ENCODE peak calls at places on chromosome 17, in seven cellular contexts. X, D, Q, S, V, H and G are unnamed samples.

GRCh38 chr17:30316736-30317135 is 17.1 kb downstream of the TMIGD1 start:
- DNase-seq in X (no peak), D (no peak), Q (no peak), S (no peak), V (no peak), H (no peak), G (no peak)

GRCh38 chr17:3972931-3973330 is 8.7 kb upstream of the ATP2A3 start:
- DNase-seq in X (peak), D (no peak), Q (no peak), S (no peak), V (no peak), H (no peak), G (no peak)

GRCh38 chr17:77492446-77493237 is 351.9 kb downstream of the SEC14L1 start:
- DNase-seq in X (no peak), D (no peak), Q (no peak), S (no peak), V (no peak), H (no peak), G (no peak)

GRCh38 chr17:45172541-45173286 is 11.0 kb downstream of the HEXIM2 start:
- DNase-seq in X (peak), D (peak), Q (peak), S (no peak), V (no peak), H (peak), G (peak)

GRCh38 chr17:41737680-41738023 is 3.2 kb upstream of the HAP1 start:
- DNase-seq in X (no peak), D (no peak), Q (no peak), S (no peak), V (no peak), H (no peak), G (no peak)

GRCh38 chr17:50056217-50056960 is 479 bp downstream of the ITGA3 start:
- DNase-seq in X (peak), D (no peak), Q (peak), S (peak), V (no peak), H (peak), G (peak)

GRCh38 chr17:37791434-37791833 is 46.6 kb upstream of the HNF1B start:
- DNase-seq in X (peak), D (no peak), Q (peak), S (peak), V (no peak), H (no peak), G (no peak)

GRCh38 chr17:27616414-27616813 is 14.6 kb upstream of the LGALS9 start:
- DNase-seq in X (no peak), D (no peak), Q (no peak), S (no peak), V (no peak), H (no peak), G (no peak)

GRCh38 chr17:37359682-37360188 is 16.1 kb upstream of the C17orf78 start:
- DNase-seq in X (no peak), D (no peak), Q (no peak), S (no peak), V (no peak), H (no peak), G (no peak)

GRCh38 chr17:49985310-49985990 is 9.6 kb downstream of the DLX3 start:
- DNase-seq in X (peak), D (no peak), Q (no peak), S (no peak), V (no peak), H (no peak), G (no peak)

GRCh38 chr17:8118769-8119574 is 658 bp upstream of the ALOXE3 start:
- DNase-seq in X (peak), D (peak), Q (peak), S (peak), V (peak), H (peak), G (peak)

GRCh38 chr17:53032861-53033271 is 789.9 kb upstream of the KIF2B start:
- DNase-seq in X (peak), D (peak), Q (peak), S (no peak), V (no peak), H (peak), G (peak)

GRCh38 chr17:752620-753219 is 656 bp upstream of the GEMIN4 start:
- DNase-seq in X (peak), D (no peak), Q (no peak), S (peak), V (no peak), H (no peak), G (peak)

GRCh38 chr17:75785770-75786538 is 1.3 kb downstream of the UNK start:
- DNase-seq in X (peak), D (no peak), Q (no peak), S (no peak), V (no peak), H (no peak), G (no peak)

GRCh38 chr17:19238167-19238505 is 970 bp downstream of the EPN2 start:
- DNase-seq in X (peak), D (no peak), Q (no peak), S (peak), V (no peak), H (peak), G (peak)

GRCh38 chr17:78412403-78412802 is 34.0 kb downstream of the PGS1 start:
- DNase-seq in X (peak), D (no peak), Q (no peak), S (peak), V (no peak), H (no peak), G (peak)

GRCh38 chr17:48037036-48037881 is at the start of gene COPZ2:
- DNase-seq in X (peak), D (no peak), Q (peak), S (no peak), V (no peak), H (peak), G (peak)

GRCh38 chr17:13749566-13750235 is 148.0 kb upstream of the HS3ST3A1 start:
- DNase-seq in X (no peak), D (no peak), Q (no peak), S (no peak), V (no peak), H (no peak), G (no peak)

DNA sequence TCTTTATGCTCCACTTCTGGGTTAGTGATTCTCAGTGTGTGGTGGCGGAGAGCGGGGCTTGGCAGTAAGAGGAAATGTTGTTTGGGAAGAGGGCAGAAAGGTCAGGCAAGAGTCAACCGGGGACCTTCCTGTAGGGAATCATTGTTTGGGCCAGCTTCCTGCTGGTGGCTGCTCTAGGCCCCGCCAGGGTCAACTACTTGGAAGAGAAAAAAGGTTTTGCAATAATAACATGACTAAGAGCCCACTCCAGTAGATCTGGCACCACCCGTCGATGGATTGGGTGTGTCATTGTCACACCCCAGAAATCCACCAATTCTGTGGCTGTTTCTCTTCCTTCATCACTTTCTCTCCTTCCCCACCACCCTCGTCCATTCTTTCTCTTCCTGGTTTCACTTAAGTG is 4.2 kb upstream of the KRT24 start:
- DNase-seq in X (no peak), D (no peak), Q (peak), S (no peak), V (no peak), H (no peak), G (no peak)
- TF ChIP-seq JUND in X (no peak), D (no peak), Q (no peak), S (no peak), V (no peak), H (no peak), G (no peak)

GRCh38 chr17:34125010-34125409 is 130.1 kb upstream of the CCL2 start:
- DNase-seq in X (no peak), D (no peak), Q (no peak), S (no peak), V (no peak), H (peak), G (no peak)
- TF ChIP-seq JUND in X (no peak), D (no peak), Q (no peak), S (no peak), V (no peak), H (no peak), G (no peak)

GRCh38 chr17:57445772-57446472 is 189.6 kb downstream of the MSI2 start:
- DNase-seq in X (no peak), D (no peak), Q (no peak), S (no peak), V (no peak), H (no peak), G (no peak)
- TF ChIP-seq JUND in X (no peak), D (no peak), Q (no peak), S (no peak), V (no peak), H (no peak), G (no peak)

GRCh38 chr17:65360961-65361552 is 200.4 kb downstream of the AXIN2 start:
- DNase-seq in X (no peak), D (no peak), Q (no peak), S (no peak), V (no peak), H (no peak), G (no peak)

GRCh38 chr17:65365209-65365608 is 196.2 kb downstream of the AXIN2 start:
- DNase-seq in X (no peak), D (no peak), Q (no peak), S (no peak), V (no peak), H (no peak), G (no peak)

GRCh38 chr17:65366102-65366844 is 195.2 kb downstream of the AXIN2 start:
- DNase-seq in X (no peak), D (no peak), Q (no peak), S (no peak), V (no peak), H (no peak), G (no peak)

GRCh38 chr17:65364408-65364807 is 197.0 kb downstream of the AXIN2 start:
- DNase-seq in X (no peak), D (no peak), Q (no peak), S (no peak), V (no peak), H (no peak), G (no peak)

GRCh38 chr17:65362826-65363225 is 198.6 kb downstream of the AXIN2 start:
- DNase-seq in X (no peak), D (no peak), Q (no peak), S (no peak), V (no peak), H (no peak), G (peak)
- TF ChIP-seq JUND in X (no peak), D (no peak), Q (no peak), S (no peak), V (no peak), H (no peak), G (no peak)